ENCODE peak calls at places on chromosomes 16 and 17, in five cellular contexts. K is iPS DF 19.7; Y is fibroblast of lung; Q is H1; O is stimulated activated CD8-positive, alpha-beta memory T cell treated with anti-CD3 and anti-CD28 coated beads, Interleukin-7, amount 100 ng/mL, for 1 hour. T is an unnamed sample.

GRCh38 chr17:28551421-28552186 is 820 bp downstream of the UNC119 start:
- DNase-seq in O (no peak), Q (no peak), Y (no peak), K (no peak), T (peak)

GRCh38 chr16:80038566-80038965 is 438.0 kb upstream of the MAF start:
- DNase-seq in K (no peak), Q (no peak), O (no peak), Y (no peak), T (no peak)

GRCh38 chr16:77722315-77723107 is at the start of gene NUDT7:
- DNase-seq in Q (peak), Y (peak), O (peak), K (peak), T (peak)

GRCh38 chr17:58338907-58339774 is 10.5 kb upstream of the TSPOAP1 start:
- DNase-seq in Q (peak), K (no peak), Y (peak), O (no peak), T (no peak)

GRCh38 chr16:74740795-74741304 is 33.8 kb downstream of the FA2H start:
- DNase-seq in K (no peak), Q (no peak), Y (peak), O (no peak), T (peak)

GRCh38 chr17:81509687-81510523 is 2.7 kb downstream of the ACTG1 start:
- DNase-seq in Y (no peak), Q (no peak), O (no peak), K (no peak), T (no peak)

GRCh38 chr17:73198930-73199260 is 6.0 kb downstream of the COG1 start:
- DNase-seq in Y (no peak), O (no peak), K (no peak), Q (no peak), T (no peak)

GRCh38 chr17:79029327-79030009 is 5.5 kb downstream of the C1QTNF1 start:
- DNase-seq in Y (no peak), O (no peak), Q (no peak), K (no peak), T (no peak)

GRCh38 chr17:29615492-29616299 is 7.0 kb downstream of the CORO6 start:
- DNase-seq in Y (peak), Q (peak), K (no peak), O (peak), T (peak)

GRCh38 chr17:1165836-1166235 is 13.9 kb downstream of the ABR start:
- DNase-seq in Q (no peak), Y (no peak), K (no peak), O (no peak), T (no peak)

GRCh38 chr17:61895391-61895790 is 32.1 kb upstream of the BRIP1 start:
- DNase-seq in Y (no peak), O (no peak), Q (no peak), K (no peak), T (no peak)

T was measured in mammary epithelial cell.